ENCODE peak calls at places on chromosomes 4 and X, in ten cellular contexts. F is fibroblast of the aortic adventitia, Z is GM06990, Q is breast epithelium, G is choroid plexus epithelial cell, T is ascending aorta, E is kidney, L is AG10803, X is fibroblast of lung, H is osteoblast. U is an unnamed sample.

GRCh38 chr4:80058740-80059139 is 14.3 kb downstream of the ANTXR2 start:
- DNase-seq in F (no peak), Z (peak), Q (no peak), G (no peak), T (no peak), E (no peak), L (peak), X (no peak), H (no peak), U (no peak)

GRCh38 chrX:13898084-13898483 is 81.2 kb upstream of the GPM6B start:
- DNase-seq in F (peak), Z (no peak), Q (no peak), G (peak), T (peak), E (no peak), L (peak), X (no peak), H (no peak), U (no peak)

GRCh38 chr4:35175894-35176293 is 1068.4 kb downstream of the ARAP2 start:
- DNase-seq in F (no peak), Z (no peak), Q (no peak), G (no peak), T (no peak), E (no peak), L (no peak), X (no peak), H (no peak), U (no peak)

GRCh38 chr4:76311896-76312331 is 5.4 kb downstream of the STBD1 start:
- DNase-seq in F (no peak), Z (no peak), Q (no peak), G (no peak), T (no peak), E (no peak), L (no peak), X (no peak), H (no peak), U (peak)

GRCh38 chr4:161252520-161253141 is 911.2 kb downstream of the FSTL5 start:
- DNase-seq in F (no peak), Z (no peak), Q (no peak), G (peak), T (no peak), E (no peak), L (peak), X (peak), H (no peak), U (no peak)

GRCh38 chr4:5045099-5045498 is 6.2 kb upstream of the STK32B start:
- DNase-seq in F (no peak), Z (no peak), Q (no peak), G (peak), T (no peak), E (no peak), L (peak), X (no peak), H (no peak), U (no peak)

GRCh38 chrX:38108364-38108763 is 102.0 kb downstream of the SYTL5 start:
- DNase-seq in F (no peak), Z (no peak), Q (no peak), G (peak), T (no peak), E (no peak), L (no peak), X (peak), H (no peak), U (no peak)

GRCh38 chr4:142091691-142092182 is 455.4 kb downstream of the IL15 start:
- DNase-seq in F (peak), Z (no peak), Q (no peak), G (peak), T (peak), E (no peak), L (peak), X (peak), H (peak), U (no peak)

GRCh38 chr4:2261110-2261852 is 628 bp downstream of the MXD4 start:
- DNase-seq in F (peak), Z (peak), Q (peak), G (peak), T (peak), E (peak), L (peak), X (peak), H (peak), U (peak)

GRCh38 chr4:58453956-58454355 is 1343.8 kb upstream of the IGFBP7 start:
- DNase-seq in F (no peak), Z (no peak), Q (no peak), G (no peak), T (no peak), E (no peak), L (no peak), X (no peak), H (no peak), U (no peak)

DNA sequence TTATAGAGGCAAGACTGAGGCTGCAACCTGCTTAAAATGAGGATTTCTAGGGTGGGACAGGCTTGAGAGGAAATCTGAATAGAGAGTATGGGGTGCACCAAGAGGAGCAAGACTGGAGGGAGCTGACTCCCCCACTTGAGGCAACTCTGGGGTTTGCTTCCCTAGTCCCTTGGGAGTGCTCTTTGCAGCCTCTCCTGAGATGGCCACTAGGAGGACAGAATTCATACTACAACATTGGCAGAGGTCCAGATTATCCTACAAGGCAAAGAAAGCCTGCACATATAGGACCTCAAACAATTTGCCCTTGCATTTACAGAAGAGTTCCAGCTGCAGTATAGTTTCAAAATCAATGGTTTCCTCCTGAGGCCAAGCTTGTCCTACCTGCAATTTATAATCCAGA is 830.9 kb downstream of the TECRL start:
- DNase-seq in F (no peak), Z (no peak), Q (no peak), G (no peak), T (no peak), E (no peak), L (no peak), X (no peak), H (no peak), U (no peak)
- TF ChIP-seq CTCF in F (no peak), Z (no peak), Q (no peak), G (no peak), T (no peak), E (no peak), L (no peak), X (no peak), H (no peak), U (no peak)

DNA sequence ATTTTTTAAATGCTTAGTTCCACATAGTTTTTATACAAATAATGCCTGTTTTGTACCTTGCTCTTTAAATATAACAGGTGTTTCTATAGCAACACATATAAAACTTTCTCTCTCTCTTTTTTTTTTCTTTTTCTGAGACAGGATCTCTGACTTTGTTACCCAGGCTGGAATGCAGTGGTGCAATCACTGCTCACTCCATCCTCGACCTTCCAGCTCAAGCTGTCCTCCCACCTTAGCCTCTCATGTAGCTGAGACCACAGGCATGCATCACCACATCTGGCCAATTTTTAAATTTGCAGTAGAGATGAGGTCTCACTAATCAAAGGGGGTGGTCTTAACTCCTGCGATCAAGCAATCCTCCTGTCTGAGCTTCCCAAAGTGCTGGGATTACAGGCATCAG is 18.3 kb upstream of the SULT1E1 start:
- DNase-seq in F (no peak), Z (no peak), Q (no peak), G (peak), T (no peak), E (no peak), L (no peak), X (no peak), H (no peak), U (no peak)
- TF ChIP-seq CTCF in F (no peak), Z (no peak), Q (no peak), G (no peak), T (no peak), E (no peak), L (no peak), X (no peak), H (no peak), U (no peak)

GRCh38 chr4:170198742-170199141 is 109.0 kb upstream of the AADAT start:
- DNase-seq in F (no peak), Z (no peak), Q (no peak), G (peak), T (no peak), E (no peak), L (no peak), X (no peak), H (no peak), U (no peak)
- TF ChIP-seq CTCF in F (no peak), Z (no peak), Q (no peak), G (no peak), T (peak), E (no peak), L (no peak), X (no peak), H (no peak), U (peak)

GRCh38 chr4:40916218-40916555 is 166.4 kb downstream of the NSUN7 start:
- DNase-seq in F (peak), Z (no peak), Q (no peak), G (peak), T (peak), E (no peak), L (peak), X (peak), H (peak), U (no peak)

GRCh38 chr4:40915318-40916217 is 165.8 kb downstream of the NSUN7 start:
- DNase-seq in F (no peak), Z (no peak), Q (no peak), G (no peak), T (peak), E (no peak), L (peak), X (peak), H (peak), U (no peak)

GRCh38 chr4:40918330-40918729 is 168.6 kb downstream of the NSUN7 start:
- DNase-seq in F (peak), Z (no peak), Q (no peak), G (peak), T (peak), E (no peak), L (peak), X (peak), H (no peak), U (no peak)

GRCh38 chr4:40912455-40913055 is 162.8 kb downstream of the NSUN7 start:
- DNase-seq in F (no peak), Z (no peak), Q (no peak), G (peak), T (no peak), E (no peak), L (peak), X (no peak), H (no peak), U (no peak)

GRCh38 chr4:40916880-40917279 is 167.1 kb downstream of the NSUN7 start:
- DNase-seq in F (no peak), Z (no peak), Q (no peak), G (peak), T (peak), E (no peak), L (peak), X (no peak), H (peak), U (peak)
- TF ChIP-seq CTCF in F (peak), Z (peak), Q (no peak), G (peak), T (peak), E (peak), L (peak), X (peak), H (peak), U (peak)

U was measured in upper lobe of right lung.